ENCODE peak calls at places on chromosomes 11 and 22, in six cellular contexts. F is left lung; G is stomach; N is foreskin fibroblast; Q is fibroblast of villous mesenchyme; D is CD8-positive, alpha-beta T cell. K is an unnamed sample.
A peak's percentile ranks its signal among the peaks of the same experiment; 100 is the strongest.

GRCh38 chr11:55719608-55720160 is 53.6 kb upstream of the OR5D13 start:
- DNase-seq in F (no peak), Q (no peak), N (no peak), D (no peak), G (no peak), K (no peak)

GRCh38 chr11:116579857-116580727 is 192.7 kb downstream of the BUD13 start:
- DNase-seq in F (no peak), G (no peak), N (no peak), Q (no peak), D (no peak), K (peak; percentile 34)

GRCh38 chr11:131370090-131370751 is at the start of gene NTM:
- DNase-seq in Q (peak; percentile 0), D (no peak), F (no peak), N (peak; percentile 2), G (peak; percentile 44), K (no peak)

GRCh38 chr22:30537083-30537731 is 9.3 kb downstream of the SEC14L6 start:
- DNase-seq in G (no peak), F (no peak), N (no peak), Q (no peak), D (no peak), K (no peak)

GRCh38 chr11:57585301-57585700 is 12.2 kb upstream of the SERPING1 start:
- DNase-seq in F (no peak), D (no peak), Q (no peak), G (no peak), N (no peak), K (no peak)

GRCh38 chr11:76562541-76562940 is 108.0 kb downstream of the LRRC32 start:
- DNase-seq in G (no peak), F (no peak), Q (no peak), D (no peak), N (no peak), K (no peak)

GRCh38 chr11:48006301-48006992 is 26.1 kb downstream of the PTPRJ start:
- DNase-seq in F (no peak), D (no peak), Q (no peak), G (no peak), N (peak; percentile 39), K (no peak)

GRCh38 chr11:129639300-129639699 is 176.3 kb upstream of the TMEM45B start:
- DNase-seq in N (peak; percentile 95), D (no peak), Q (peak; percentile 91), F (no peak), G (no peak), K (no peak)

GRCh38 chr11:20342347-20343279 is 20.9 kb upstream of the HTATIP2 start:
- DNase-seq in F (no peak), N (no peak), D (no peak), G (no peak), Q (peak; percentile 70), K (no peak)

GRCh38 chr11:78228467-78228866 is 39.7 kb downstream of the USP35 start:
- DNase-seq in F (no peak), N (no peak), D (no peak), Q (peak; percentile 70), G (no peak), K (peak; percentile 81)

GRCh38 chr11:17343907-17344306 is 7.7 kb upstream of the NCR3LG1 start:
- DNase-seq in Q (peak; percentile 75), D (no peak), N (peak; percentile 80), F (no peak), G (no peak), K (no peak)

GRCh38 chr22:47919893-47920292 is 1157.4 kb downstream of the TBC1D22A start:
- DNase-seq in G (no peak), F (no peak), D (no peak), N (no peak), Q (no peak), K (no peak)

GRCh38 chr11:105046898-105047579 is 1.9 kb upstream of the CARD16 start:
- DNase-seq in F (peak; percentile 53), G (no peak), D (no peak), N (peak; percentile 98), Q (peak; percentile 99), K (peak; percentile 52)

GRCh38 chr11:92347404-92347803 is 122.8 kb downstream of the FAT3 start:
- DNase-seq in N (no peak), G (no peak), F (no peak), D (no peak), Q (no peak), K (no peak)

GRCh38 chr11:75233688-75234295 is 6.8 kb upstream of the TPBGL start:
- DNase-seq in Q (peak; percentile 52), N (peak; percentile 39), G (peak; percentile 24), D (no peak), F (no peak), K (peak; percentile 92)

GRCh38 chr11:99257131-99257530 is 236.4 kb downstream of the CNTN5 start:
- DNase-seq in D (no peak), F (no peak), G (no peak), Q (peak; percentile 8), N (no peak), K (peak; percentile 21)

GRCh38 chr11:22337571-22338464 is at the start of gene SLC17A6:
- DNase-seq in G (no peak), F (no peak), D (no peak), Q (peak; percentile 0), N (no peak), K (no peak)

GRCh38 chr11:116707746-116708145 is 65.0 kb downstream of the BUD13 start:
- DNase-seq in D (no peak), Q (no peak), F (no peak), N (no peak), G (no peak), K (no peak)

GRCh38 chr22:46777609-46777970 is 15.1 kb downstream of the TBC1D22A start:
- DNase-seq in Q (no peak), N (no peak), G (peak; percentile 43), D (peak; percentile 31), F (peak; percentile 59), K (no peak)

GRCh38 chr22:41368543-41368817 is 13.3 kb upstream of the TEF start:
- DNase-seq in N (no peak), F (no peak), D (no peak), Q (no peak), G (no peak), K (no peak)

GRCh38 chr11:118984825-118985224 is 13.1 kb upstream of the CENATAC start:
- DNase-seq in F (no peak), D (no peak), G (no peak), N (no peak), Q (no peak), K (no peak)

DNA sequence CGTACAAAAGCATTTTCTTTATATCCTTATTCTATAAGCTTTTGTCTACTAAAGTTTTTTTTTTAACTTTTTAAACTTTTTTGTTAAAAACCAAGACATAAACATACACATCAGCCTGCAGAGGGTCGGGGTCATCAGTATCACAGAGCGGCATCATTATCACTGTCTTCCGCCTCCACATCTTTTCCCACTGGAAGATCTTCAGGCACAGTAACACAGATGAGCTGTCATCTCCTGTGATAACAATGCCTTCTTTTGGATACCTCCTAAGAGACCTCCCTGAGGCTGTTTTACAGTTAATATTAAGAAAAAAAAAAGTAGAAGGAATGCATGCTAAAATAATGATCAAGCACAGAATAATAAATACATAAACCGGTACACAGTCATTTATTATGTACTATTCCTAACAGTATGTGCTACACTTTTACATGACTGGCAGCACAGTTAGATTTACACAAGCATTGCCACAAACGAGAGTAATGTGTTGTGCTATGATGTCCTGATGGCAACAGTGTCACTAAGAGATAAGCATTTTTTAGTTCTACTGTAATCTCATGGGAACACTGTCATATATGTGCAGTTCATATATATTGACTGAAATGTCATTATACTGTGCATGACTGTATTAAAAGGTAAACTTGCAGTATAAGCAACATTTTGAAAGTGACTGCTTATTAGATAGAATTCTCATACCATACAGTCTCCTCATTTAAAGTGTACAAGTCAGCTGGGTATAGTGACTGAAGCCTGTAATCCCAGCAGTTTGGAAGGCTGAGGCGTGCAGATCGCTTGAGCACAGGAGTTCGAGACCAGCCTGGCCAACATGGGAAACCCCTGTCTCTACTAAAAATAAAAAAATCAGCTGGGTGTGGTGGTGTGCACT is 58.6 kb downstream of the KDM2A start:
- DNase-seq in D (no peak), G (no peak), N (no peak), Q (no peak), F (no peak), K (no peak)
- TF ChIP-seq CTCF in D (no peak), G (no peak), N (no peak), Q (no peak), F (no peak), K (no peak)

DNA sequence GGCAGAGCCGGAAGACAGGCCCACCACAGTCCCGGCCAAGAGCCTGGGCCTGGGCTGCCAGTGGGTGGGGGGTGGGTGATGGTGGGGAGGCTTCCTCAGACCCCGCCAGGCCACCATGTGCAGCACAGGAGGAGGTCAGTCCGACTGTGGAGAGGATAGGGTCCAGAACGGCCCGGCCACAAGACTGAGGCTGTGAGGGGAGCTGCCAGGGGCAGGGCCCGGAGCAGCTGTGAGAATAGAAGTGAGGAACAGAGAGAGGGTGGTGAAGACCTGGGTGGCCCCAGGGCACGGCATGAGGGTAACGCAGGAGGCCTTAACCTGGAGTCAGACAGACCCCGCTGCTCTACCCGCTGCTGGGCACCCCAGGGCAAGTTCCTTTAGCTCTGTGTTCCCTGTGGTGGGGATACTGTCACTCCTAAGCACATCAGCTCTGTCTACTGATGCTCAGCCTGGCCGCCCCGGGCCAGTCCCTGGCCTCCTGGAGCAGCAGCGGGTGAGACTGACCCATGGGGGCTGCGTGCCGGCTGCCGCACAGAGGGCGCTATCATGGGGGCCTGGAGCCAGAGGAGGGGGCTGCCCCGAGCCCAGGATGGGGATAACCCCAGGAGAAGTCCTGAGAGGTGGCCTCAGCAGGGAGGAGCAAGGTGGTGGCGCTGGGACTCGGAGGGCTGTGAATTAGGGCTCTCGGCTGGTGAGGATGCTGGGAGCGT is 1.7 kb downstream of the FERMT3 start:
- DNase-seq in Q (no peak), D (no peak), N (no peak), G (no peak), F (no peak), K (no peak)
- H3K4me3 ChIP-seq in Q (peak overlapping the region; percentile 10), D (peak overlapping the region; percentile 100), N (no peak overlapping the region), G (peak overlapping the region; percentile 48), F (no peak overlapping the region), K (no peak overlapping the region)

GRCh38 chr22:21775061-21775460 is 39.5 kb upstream of the YPEL1 start:
- DNase-seq in N (peak; percentile 38), G (no peak), D (no peak), Q (no peak), F (no peak), K (no peak)
- TF ChIP-seq CTCF in N (no peak), G (no peak), D (no peak), Q (no peak), F (no peak), K (no peak)

GRCh38 chr11:67407700-67408163 is 3.8 kb downstream of the TBC1D10C start:
- DNase-seq in G (no peak), Q (no peak), F (no peak), D (no peak), N (no peak), K (no peak)

GRCh38 chr11:67410369-67410831 is 5.1 kb upstream of the CARNS1 start:
- DNase-seq in Q (no peak), G (no peak), F (no peak), N (no peak), D (no peak), K (no peak)

GRCh38 chr11:67409781-67410368 is 5.6 kb upstream of the CARNS1 start:
- DNase-seq in Q (no peak), G (peak; percentile 71), N (no peak), D (no peak), F (no peak), K (peak; percentile 71)

GRCh38 chr11:67408437-67409200 is 4.7 kb downstream of the TBC1D10C start:
- DNase-seq in G (no peak), Q (no peak), D (no peak), F (no peak), N (no peak), K (no peak)

DNA sequence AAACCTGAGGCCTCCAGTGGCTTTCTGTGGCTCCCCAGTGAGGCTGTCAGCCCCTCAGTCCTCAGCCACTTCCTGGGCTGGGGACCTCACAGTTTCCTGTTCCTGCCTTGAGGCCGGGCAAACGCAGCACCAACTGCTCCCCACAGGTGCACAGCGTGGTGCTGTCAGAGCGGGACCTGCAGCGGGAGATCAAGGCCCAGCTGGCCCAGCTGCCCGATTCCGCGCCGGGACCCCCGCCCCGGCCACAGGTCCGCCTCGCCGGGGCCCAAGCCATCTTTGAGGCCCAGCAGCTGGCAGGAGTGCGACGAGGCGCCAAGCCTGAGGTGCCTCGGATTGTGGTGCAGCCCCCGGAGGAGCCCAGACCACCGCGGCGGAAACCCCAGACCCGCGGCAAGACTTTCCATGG is 5.4 kb downstream of the TBC1D10C start:
- DNase-seq in F (no peak), D (peak; percentile 75), N (no peak), Q (no peak), G (peak; percentile 57), K (no peak)
- H3K4me3 ChIP-seq in F (no peak overlapping the region), D (peak overlapping the region; percentile 66), N (no peak overlapping the region), Q (no peak overlapping the region), G (peak overlapping the region; percentile 9), K (no peak overlapping the region)

K was measured in Caco-2.